ENCODE peak calls at places on chromosome 2, in five cellular contexts. X is SJSA1, D is MM.1S, I is tibial nerve, Y is bronchial epithelial cell. U is an unnamed sample. For H3K36me3, the result is how much of the 10 kb centered on the place peaks cover.

GRCh38 chr2:127108090-127108523 is 1.2 kb upstream of the BIN1 start:
- DNase-seq in X (no peak), D (no peak), I (no peak), Y (no peak), U (no peak)

GRCh38 chr2:26940001-26940400 is 30.4 kb upstream of the MAPRE3 start:
- DNase-seq in X (no peak), D (no peak), I (no peak), Y (no peak), U (no peak)

GRCh38 chr2:205806126-205806905 is 124.0 kb downstream of the NRP2 start:
- DNase-seq in X (no peak), D (no peak), I (no peak), Y (no peak), U (no peak)

GRCh38 chr2:17781482-17781881 is 27.5 kb downstream of the GEN1 start:
- DNase-seq in X (no peak), D (no peak), I (no peak), Y (no peak), U (no peak)

GRCh38 chr2:193929131-193929530 is 1727.9 kb upstream of the SLC39A10 start:
- DNase-seq in X (no peak), D (no peak), I (no peak), Y (no peak), U (no peak)

GRCh38 chr2:240151477-240152031 is 11.1 kb upstream of the OTOS start:
- DNase-seq in X (no peak), D (no peak), I (no peak), Y (no peak), U (no peak)

GRCh38 chr2:236740506-236740905 is 170.9 kb downstream of the ACKR3 start:
- DNase-seq in X (no peak), D (no peak), I (no peak), Y (no peak), U (no peak)

GRCh38 chr2:170498559-170498958 is 216.6 kb upstream of the SP5 start:
- DNase-seq in X (no peak), D (no peak), I (no peak), Y (no peak), U (no peak)

GRCh38 chr2:110642360-110642759 is 35.5 kb downstream of the BUB1 start:
- DNase-seq in X (no peak), D (no peak), I (no peak), Y (no peak), U (no peak)

GRCh38 chr2:72770879-72771461 is 54.9 kb downstream of the EXOC6B start:
- DNase-seq in X (peak), D (peak), I (peak), Y (peak), U (peak)

GRCh38 chr2:45114221-45114955 is 105.1 kb upstream of the SIX2 start:
- DNase-seq in X (no peak), D (no peak), I (no peak), Y (no peak), U (no peak)

GRCh38 chr2:44801676-44802408 is 139.7 kb upstream of the SIX3 start:
- DNase-seq in X (no peak), D (no peak), I (no peak), Y (no peak), U (no peak)

GRCh38 chr2:32715391-32715841 is 87.6 kb downstream of the TTC27 start:
- DNase-seq in X (no peak), D (no peak), I (no peak), Y (peak), U (no peak)

GRCh38 chr2:237627463-237628321 is at the start of gene LRRFIP1:
- DNase-seq in X (no peak), D (no peak), I (no peak), Y (no peak), U (no peak)

GRCh38 chr2:3667151-3667631 is 9.2 kb downstream of the ALLC start:
- DNase-seq in X (no peak), D (no peak), I (no peak), Y (no peak), U (no peak)

GRCh38 chr2:97982621-97983020 is 13.1 kb downstream of the TMEM131 start:
- DNase-seq in X (no peak), D (no peak), I (no peak), Y (no peak), U (no peak)

GRCh38 chr2:82839046-82839445 is 1620.0 kb downstream of the SUCLG1 start:
- DNase-seq in X (peak), D (no peak), I (no peak), Y (no peak), U (no peak)

GRCh38 chr2:96146151-96146880 is 1.1 kb upstream of the DUSP2 start:
- DNase-seq in X (no peak), D (peak), I (no peak), Y (peak), U (peak)

GRCh38 chr2:122643725-122644329 is 888.4 kb downstream of the TSN start:
- DNase-seq in X (no peak), D (no peak), I (no peak), Y (peak), U (no peak)

GRCh38 chr2:126831234-126832005 is 67.3 kb upstream of the TEX51 start:
- DNase-seq in X (no peak), D (no peak), I (no peak), Y (no peak), U (no peak)

GRCh38 chr2:152491139-152491472 is 156.1 kb downstream of the FMNL2 start:
- DNase-seq in X (no peak), D (no peak), I (peak), Y (no peak), U (no peak)

GRCh38 chr2:36178384-36178783 is 177.2 kb upstream of the CRIM1 start:
- DNase-seq in X (no peak), D (no peak), I (no peak), Y (no peak), U (no peak)

GRCh38 chr2:180050246-180050645 is 43.1 kb upstream of the CWC22 start:
- DNase-seq in X (no peak), D (no peak), I (no peak), Y (peak), U (no peak)

GRCh38 chr2:144510206-144510991 is 9.5 kb downstream of the ZEB2 start:
- DNase-seq in X (peak), D (no peak), I (no peak), Y (no peak), U (no peak)

GRCh38 chr2:169673106-169673505 is 21.1 kb downstream of the CFAP210 start:
- DNase-seq in X (no peak), D (no peak), I (no peak), Y (peak), U (no peak)

GRCh38 chr2:215504547-215504946 is 68.7 kb upstream of the FN1 start:
- DNase-seq in X (no peak), D (no peak), I (no peak), Y (no peak), U (no peak)

GRCh38 chr2:44942304-44943030 is 965 bp downstream of the SIX3 start:
- DNase-seq in X (no peak), D (no peak), I (no peak), Y (no peak), U (no peak)

GRCh38 chr2:2502150-2502549 is 171.1 kb upstream of the MYT1L start:
- DNase-seq in X (no peak), D (no peak), I (no peak), Y (no peak), U (no peak)

GRCh38 chr2:149200109-149200520 is 130.3 kb upstream of the LYPD6 start:
- DNase-seq in X (no peak), D (no peak), I (no peak), Y (peak), U (no peak)

GRCh38 chr2:208608436-208608835 is 201.8 kb downstream of the PTH2R start:
- DNase-seq in X (no peak), D (no peak), I (no peak), Y (no peak), U (no peak)

GRCh38 chr2:231104115-231104713 is 20.6 kb downstream of the HTR2B start:
- DNase-seq in X (peak), D (peak), I (peak), Y (peak), U (peak)

GRCh38 chr2:28934769-28935168 is 40.3 kb downstream of the WDR43 start:
- DNase-seq in X (no peak), D (no peak), I (no peak), Y (no peak), U (no peak)

GRCh38 chr2:240986787-240987411 is 11.5 kb upstream of the SNED1 start:
- DNase-seq in X (peak), D (no peak), I (peak), Y (no peak), U (no peak)

GRCh38 chr2:45170191-45170975 is 161.1 kb upstream of the SIX2 start:
- DNase-seq in X (no peak), D (no peak), I (no peak), Y (peak), U (no peak)

GRCh38 chr2:197294260-197294659 is 16.3 kb downstream of the ANKRD44 start:
- DNase-seq in X (no peak), D (peak), I (no peak), Y (no peak), U (peak)

GRCh38 chr2:19758658-19759057 is 143.1 kb downstream of the TTC32 start:
- DNase-seq in X (peak), D (no peak), I (no peak), Y (no peak), U (no peak)

GRCh38 chr2:10777842-10778723 is 34.5 kb downstream of the PDIA6 start:
- DNase-seq in X (no peak), D (no peak), I (no peak), Y (no peak), U (no peak)

GRCh38 chr2:43047187-43047780 is 179.1 kb downstream of the ZFP36L2 start:
- DNase-seq in X (no peak), D (no peak), I (no peak), Y (no peak), U (no peak)
- H3K36me3 ChIP-seq in X (under half), D (under half), I (under half), Y (under half), U (under half)

DNA sequence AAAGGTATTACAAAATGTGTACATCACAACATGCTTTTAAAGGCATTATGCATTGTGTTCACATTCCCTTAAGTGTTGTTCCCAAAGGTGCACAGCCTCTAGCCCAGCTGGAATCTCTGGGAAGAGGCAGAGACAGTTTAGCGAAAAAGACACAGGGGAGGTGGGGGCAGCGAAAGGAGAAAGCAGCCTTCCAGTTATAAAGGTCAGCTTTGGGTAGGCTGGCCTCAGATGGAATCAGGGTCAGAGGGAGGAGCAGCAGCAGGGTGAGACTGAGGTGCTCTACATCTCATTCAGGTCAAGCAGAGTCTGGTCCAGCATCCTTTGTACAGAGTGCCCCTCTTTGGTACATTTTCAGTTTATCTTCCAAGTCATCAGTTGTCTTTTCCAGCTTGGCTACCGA is 68.6 kb downstream of the ASXL2 start:
- DNase-seq in X (no peak), D (no peak), I (no peak), Y (no peak), U (no peak)
- H3K36me3 ChIP-seq in X (under half), D (under half), I (under half), Y (under half), U (under half)

DNA sequence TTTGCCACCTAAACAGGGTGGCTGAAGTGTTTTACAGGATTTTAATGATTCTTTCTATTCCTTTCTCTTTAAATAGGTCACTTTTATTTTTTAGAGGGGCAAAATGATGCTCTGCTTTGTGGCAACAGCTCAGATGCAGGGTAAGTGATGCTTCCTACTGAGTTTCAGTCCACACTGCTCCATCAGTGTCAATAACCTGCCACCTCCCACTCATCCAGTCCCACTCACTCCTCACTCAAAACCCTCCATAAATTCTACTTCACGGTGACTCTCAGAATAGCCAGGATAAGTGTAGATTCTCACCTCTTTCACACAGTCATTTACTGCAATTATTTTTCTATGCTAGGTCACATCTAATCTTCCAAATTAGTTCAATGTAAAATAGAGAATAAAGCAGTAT is 72.7 kb downstream of the SCN2A start:
- DNase-seq in X (no peak), D (no peak), I (no peak), Y (no peak), U (no peak)
- H3K36me3 ChIP-seq in X (under half), D (under half), I (under half), Y (under half), U (under half)

GRCh38 chr2:186664644-186665043 is 29.2 kb upstream of the FAM171B start:
- DNase-seq in X (no peak), D (no peak), I (no peak), Y (no peak), U (no peak)
- H3K36me3 ChIP-seq in X (half or more), D (under half), I (under half), Y (under half), U (under half)

GRCh38 chr2:46565364-46565763 is 86.0 kb downstream of the TMEM247 start:
- DNase-seq in X (no peak), D (peak), I (no peak), Y (no peak), U (no peak)
- H3K36me3 ChIP-seq in X (under half), D (under half), I (under half), Y (under half), U (under half)

DNA sequence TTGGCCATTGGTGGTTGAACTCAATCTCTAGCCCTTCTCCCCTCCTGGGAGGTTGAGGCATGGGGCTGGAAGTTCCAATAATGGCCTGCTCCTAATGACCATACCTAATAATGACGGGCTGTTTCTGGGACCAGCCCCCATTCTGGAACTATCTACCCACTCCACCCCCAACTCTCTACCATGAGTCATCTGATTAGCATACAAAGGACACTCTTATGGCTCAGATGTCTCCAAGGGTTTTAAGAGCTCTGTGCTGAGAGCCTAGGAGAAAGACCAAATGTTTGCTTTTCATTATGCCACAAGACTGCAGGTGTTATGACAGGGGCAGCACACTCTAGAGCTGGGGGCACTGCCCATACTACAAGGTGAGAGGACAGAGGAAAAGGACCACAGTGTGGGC is 137.0 kb upstream of the NCKAP5 start:
- DNase-seq in X (no peak), D (no peak), I (no peak), Y (no peak), U (no peak)
- H3K36me3 ChIP-seq in X (under half), D (under half), I (under half), Y (under half), U (under half)

GRCh38 chr2:134441153-134441863 is 187.4 kb downstream of the MGAT5 start:
- DNase-seq in X (no peak), D (no peak), I (no peak), Y (no peak), U (no peak)
- H3K36me3 ChIP-seq in X (under half), D (under half), I (under half), Y (under half), U (under half)

DNA sequence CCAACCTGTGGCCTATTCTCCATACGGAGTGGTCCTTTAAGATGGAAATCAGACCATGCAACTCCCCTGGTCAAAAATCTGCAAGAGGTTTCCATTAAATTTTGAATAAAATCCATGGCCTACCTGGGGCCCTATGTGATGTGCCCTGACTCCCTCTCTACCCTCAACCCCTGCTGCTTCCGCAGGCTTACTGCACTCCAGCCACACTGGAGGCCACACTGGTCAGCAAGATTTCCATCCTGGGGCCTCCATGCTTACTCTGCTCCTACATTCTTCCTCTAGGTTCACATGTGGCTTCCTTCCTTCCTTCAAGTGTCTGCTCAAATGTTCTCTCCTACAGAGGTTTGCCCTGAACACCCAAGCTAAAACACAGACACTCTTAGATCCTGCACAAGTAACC is 40.6 kb downstream of the FARSB start:
- DNase-seq in X (no peak), D (no peak), I (no peak), Y (no peak), U (no peak)
- H3K36me3 ChIP-seq in X (half or more), D (under half), I (under half), Y (under half), U (half or more)

DNA sequence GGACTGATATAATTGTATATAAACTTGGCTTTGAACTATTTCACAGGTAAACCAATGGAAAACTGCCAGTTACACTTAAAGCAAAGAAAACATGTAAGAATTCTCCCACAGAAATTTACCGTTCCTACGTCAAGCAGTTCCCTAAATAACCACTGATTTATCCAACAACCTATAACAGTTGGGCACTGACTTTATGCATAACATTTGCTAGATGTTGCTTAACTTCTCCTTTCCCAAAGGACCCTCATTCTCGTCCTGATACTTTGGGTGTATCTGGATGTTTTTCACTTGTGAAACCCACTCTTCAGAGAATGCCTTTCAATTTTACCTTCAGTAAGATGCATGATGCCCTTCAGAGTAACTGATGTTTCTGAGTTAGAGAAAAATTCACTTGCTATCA is 43.8 kb downstream of the STAT1 start:
- DNase-seq in X (no peak), D (no peak), I (no peak), Y (no peak), U (no peak)
- H3K36me3 ChIP-seq in X (half or more), D (under half), I (under half), Y (under half), U (half or more)